ENCODE peak calls at places on chromosome 19, in eight cellular contexts. S is psoas muscle; X is body of pancreas; M is effector memory CD4-positive, alpha-beta T cell; J is fibroblast of lung; R is thoracic aorta; V is tibial nerve; A is neural progenitor cell. O is an unnamed sample.

GRCh38 chr19:55355213-55355821 is 798 bp upstream of the COX6B2 start:
- DNase-seq in J (no peak), A (peak; percentile 69), V (no peak), M (no peak), S (no peak), R (no peak), X (no peak), O (peak; percentile 71)

GRCh38 chr19:2049741-2050348 is 1.2 kb downstream of the MKNK2 start:
- DNase-seq in V (peak; percentile 80), R (no peak), S (peak; percentile 93), J (peak; percentile 62), M (peak; percentile 45), A (peak; percentile 60), X (peak; percentile 95), O (no peak)

GRCh38 chr19:45352914-45353796 is 12.6 kb downstream of the KLC3 start:
- DNase-seq in S (no peak), A (no peak), R (no peak), J (no peak), V (no peak), M (no peak), X (no peak), O (no peak)

GRCh38 chr19:41821003-41821735 is 23.3 kb downstream of the LYPD4 start:
- DNase-seq in V (no peak), A (peak; percentile 53), R (no peak), M (peak; percentile 7), X (peak; percentile 40), S (no peak), J (peak; percentile 15), O (peak; percentile 69)

GRCh38 chr19:1811942-1812425 is at the start of gene ATP8B3:
- DNase-seq in M (peak; percentile 74), S (no peak), V (no peak), X (no peak), J (no peak), A (no peak), R (no peak), O (no peak)

GRCh38 chr19:30173593-30174356 is 198.4 kb upstream of the ZNF536 start:
- DNase-seq in J (no peak), M (no peak), V (no peak), S (no peak), R (no peak), X (peak; percentile 39), A (no peak), O (no peak)

GRCh38 chr19:9498183-9498902 is at the start of gene ZNF560:
- DNase-seq in S (no peak), A (no peak), X (no peak), R (no peak), J (peak; percentile 68), M (no peak), V (no peak), O (peak; percentile 84)

GRCh38 chr19:35641515-35642151 is at the start of gene ETV2:
- DNase-seq in J (peak; percentile 13), M (peak; percentile 34), S (no peak), X (no peak), A (peak; percentile 61), V (no peak), R (no peak), O (peak; percentile 65)

GRCh38 chr19:7421941-7422744 is 66.7 kb downstream of the PEX11G start:
- DNase-seq in S (no peak), X (no peak), M (no peak), A (no peak), J (no peak), R (no peak), V (no peak), O (no peak)

GRCh38 chr19:43934055-43934984 is 762 bp downstream of the ZNF45 start:
- DNase-seq in S (no peak), V (no peak), X (no peak), J (no peak), M (no peak), R (no peak), A (peak; percentile 4), O (no peak)

GRCh38 chr19:18273566-18274302 is 518 bp downstream of the IQCN start:
- DNase-seq in M (no peak), J (no peak), S (no peak), X (no peak), A (no peak), R (no peak), V (no peak), O (no peak)

GRCh38 chr19:58429745-58430144 is 10.2 kb downstream of the ZNF132 start:
- DNase-seq in S (no peak), M (no peak), V (no peak), J (no peak), X (no peak), A (no peak), R (no peak), O (no peak)

GRCh38 chr19:4234142-4234861 is 5.0 kb downstream of the EBI3 start:
- DNase-seq in S (no peak), M (no peak), J (no peak), X (no peak), A (no peak), V (no peak), R (no peak), O (no peak)

GRCh38 chr19:50657672-50658437 is 8.6 kb downstream of the C19orf81 start:
- DNase-seq in A (peak; percentile 99), S (peak; percentile 82), J (peak; percentile 86), M (peak; percentile 27), V (peak; percentile 46), X (peak; percentile 76), R (peak; percentile 54), O (peak; percentile 100)

GRCh38 chr19:20969898-20970297 is 46.8 kb downstream of the ZNF85 start:
- DNase-seq in M (no peak), A (no peak), S (no peak), V (no peak), R (no peak), X (no peak), J (no peak), O (no peak)

GRCh38 chr19:2477732-2478191 is 1.8 kb downstream of the GADD45B start:
- DNase-seq in J (peak; percentile 58), X (peak; percentile 32), R (no peak), S (peak; percentile 59), A (no peak), V (no peak), M (peak; percentile 35), O (no peak)

GRCh38 chr19:9865732-9866627 is 30.9 kb downstream of the PIN1 start:
- DNase-seq in A (peak; percentile 58), M (peak; percentile 21), X (no peak), V (no peak), S (no peak), J (no peak), R (no peak), O (no peak)

GRCh38 chr19:43820098-43820860 is 6.8 kb upstream of the ZNF283 start:
- DNase-seq in X (peak; percentile 15), A (no peak), M (no peak), V (no peak), J (peak; percentile 66), R (no peak), S (peak; percentile 51), O (peak; percentile 68)

GRCh38 chr19:15198006-15198356 is 2.8 kb downstream of the NOTCH3 start:
- DNase-seq in V (no peak), A (no peak), X (no peak), M (no peak), R (no peak), S (no peak), J (no peak), O (no peak)

DNA sequence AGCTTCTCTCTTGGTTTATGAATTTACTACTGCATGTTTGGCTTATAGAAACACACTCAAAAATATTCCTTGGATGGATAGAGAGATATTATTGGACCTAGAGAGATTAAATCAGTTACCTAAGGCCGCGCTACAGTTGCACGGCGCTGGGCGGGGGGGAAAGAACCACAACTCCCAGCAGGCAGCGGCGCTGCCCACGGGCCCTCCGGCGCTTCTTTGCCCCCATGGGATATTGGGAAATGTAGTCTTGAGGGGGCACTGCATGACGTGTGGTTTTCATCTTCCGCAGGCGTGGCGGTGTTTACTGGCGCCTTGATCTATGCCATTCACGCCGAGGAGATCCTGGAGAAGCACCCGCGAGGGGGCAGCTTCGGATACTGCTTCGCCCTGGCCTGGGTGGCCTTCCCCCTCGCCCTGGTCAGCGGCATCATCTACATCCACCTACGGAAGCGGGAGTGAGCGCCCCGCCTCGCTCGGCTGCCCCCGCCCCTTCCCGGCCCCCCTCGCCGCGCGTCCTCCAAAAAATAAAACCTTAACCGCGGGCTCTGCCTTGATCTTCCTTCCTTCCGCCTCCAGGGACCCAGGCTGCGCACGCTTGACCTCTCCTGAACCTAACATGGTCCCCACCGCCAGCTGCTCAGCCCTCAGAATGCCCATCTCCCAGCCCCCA is 4.8 kb downstream of the EMP3 start:
- DNase-seq in S (peak; percentile 82), X (peak; percentile 86), J (no peak), A (peak; percentile 93), R (no peak), M (peak; percentile 81), V (peak; percentile 28), O (peak; percentile 93)
- H3K4me3 ChIP-seq in S (peak overlapping the region; percentile 66), X (peak overlapping the region; percentile 39), J (no peak overlapping the region), A (peak overlapping the region; percentile 62), R (peak overlapping the region; percentile 29), M (peak overlapping the region; percentile 48), V (peak overlapping the region; percentile 19), O (peak overlapping the region; percentile 45)

GRCh38 chr19:13094285-13094595 is 8.4 kb downstream of the LYL1 start:
- DNase-seq in R (no peak), M (no peak), V (no peak), J (no peak), A (no peak), S (no peak), X (no peak), O (no peak)
- H3K27ac ChIP-seq in R (peak overlapping the region; percentile 98), M (no peak overlapping the region), V (peak overlapping the region; percentile 72), J (no peak overlapping the region), A (no peak overlapping the region), S (peak overlapping the region; percentile 74), X (no peak overlapping the region), O (no peak overlapping the region)

GRCh38 chr19:51701468-51702100 is 8.5 kb downstream of the SPACA6 start:
- DNase-seq in S (no peak), R (no peak), X (no peak), A (no peak), V (no peak), M (no peak), J (no peak), O (no peak)
- H3K4me3 ChIP-seq in S (no peak overlapping the region), R (no peak overlapping the region), X (no peak overlapping the region), A (no peak overlapping the region), V (no peak overlapping the region), M (no peak overlapping the region), J (no peak overlapping the region), O (no peak overlapping the region)

GRCh38 chr19:17138937-17139598 is 63.5 kb downstream of the MYO9B start:
- DNase-seq in R (peak; percentile 29), A (no peak), M (no peak), V (no peak), X (peak; percentile 73), S (no peak), J (no peak), O (no peak)

GRCh38 chr19:17137417-17137816 is 61.8 kb downstream of the MYO9B start:
- DNase-seq in X (no peak), M (no peak), R (no peak), A (no peak), V (no peak), J (no peak), S (no peak), O (no peak)

GRCh38 chr19:17136617-17137016 is 61.0 kb downstream of the MYO9B start:
- DNase-seq in M (no peak), S (no peak), A (no peak), J (no peak), X (no peak), R (no peak), V (no peak), O (no peak)

DNA sequence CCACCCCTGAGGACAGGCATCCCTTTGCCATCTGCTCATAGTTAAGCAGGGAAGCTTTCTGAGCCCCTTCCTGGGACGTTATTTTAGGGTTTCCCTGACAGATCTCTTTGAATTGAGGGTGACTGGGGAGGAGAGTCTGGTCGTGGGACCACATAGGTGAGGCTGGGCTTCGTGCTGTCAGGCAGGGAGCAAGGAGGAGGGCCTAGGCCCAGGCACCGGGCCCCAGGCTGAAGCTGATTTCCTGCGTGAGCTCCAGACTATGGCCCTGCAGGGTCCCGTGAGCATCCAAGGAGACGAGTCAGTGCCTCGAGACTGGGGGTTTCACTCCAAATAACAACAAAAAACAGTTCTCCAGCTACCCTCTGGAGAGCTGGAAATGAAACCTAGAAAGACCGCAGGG is 60.4 kb downstream of the MYO9B start:
- DNase-seq in M (no peak), S (no peak), J (no peak), V (no peak), A (peak; percentile 20), R (no peak), X (no peak), O (peak; percentile 20)
- H3K27ac ChIP-seq in M (no peak overlapping the region), S (peak overlapping the region; percentile 85), J (peak overlapping the region; percentile 92), V (peak overlapping the region; percentile 72), A (peak overlapping the region; percentile 59), R (peak overlapping the region; percentile 99), X (peak overlapping the region; percentile 81), O (peak overlapping the region; percentile 74)